ENCODE peak calls at places on chromosomes 5 and 9, in four cellular contexts. V, P, M and F are unnamed samples.

GRCh38 chr5:162289489-162289888 is 221.9 kb downstream of the GABRG2 start:
- DNase-seq in M (no peak), V (no peak), P (no peak), F (no peak)

GRCh38 chr5:285991-286557 is 14.6 kb downstream of the PDCD6 start:
- DNase-seq in V (no peak), P (no peak), M (no peak), F (no peak)

GRCh38 chr5:134547579-134547978 is 22.1 kb downstream of the JADE2 start:
- DNase-seq in M (no peak), V (no peak), P (peak; percentile 77), F (peak; percentile 91)

GRCh38 chr9:109063765-109064164 is 50.5 kb upstream of the CTNNAL1 start:
- DNase-seq in P (peak; percentile 14), V (no peak), M (no peak), F (peak; percentile 10)

GRCh38 chr5:153400931-153401330 is 89.5 kb upstream of the GRIA1 start:
- DNase-seq in V (no peak), P (peak; percentile 33), M (no peak), F (peak; percentile 70)

GRCh38 chr5:16894236-16895057 is 41.6 kb downstream of the MYO10 start:
- DNase-seq in P (peak; percentile 90), M (no peak), V (peak; percentile 19), F (peak; percentile 71)

GRCh38 chr5:137466888-137467287 is 32.2 kb downstream of the SPOCK1 start:
- DNase-seq in P (no peak), V (no peak), M (no peak), F (no peak)

GRCh38 chr9:116327702-116328440 is 174.3 kb downstream of the PAPPA start:
- DNase-seq in M (no peak), P (peak; percentile 33), V (no peak), F (peak; percentile 45)

GRCh38 chr5:176780951-176781350 is 29.4 kb upstream of the UNC5A start:
- DNase-seq in V (no peak), M (peak; percentile 24), P (no peak), F (no peak)

GRCh38 chr5:584846-585245 is 27.3 kb upstream of the CEP72 start:
- DNase-seq in M (no peak), V (no peak), P (no peak), F (no peak)

GRCh38 chr5:88290801-88291200 is 22.2 kb upstream of the TMEM161B start:
- DNase-seq in M (no peak), V (no peak), P (peak; percentile 36), F (no peak)

GRCh38 chr9:63859475-63860215 is 1425.4 kb downstream of the FOXD4L5 start:
- DNase-seq in P (peak; percentile 49), M (peak; percentile 45), V (no peak), F (no peak)

GRCh38 chr5:77208507-77209163 is 1.8 kb upstream of the PDE8B start:
- DNase-seq in M (no peak), V (no peak), P (no peak), F (no peak)

GRCh38 chr9:130311019-130311773 is 45.6 kb downstream of the HMCN2 start:
- DNase-seq in P (no peak), M (no peak), V (no peak), F (no peak)

GRCh38 chr5:76402880-76403712 is at the start of gene IQGAP2:
- DNase-seq in P (peak; percentile 55), V (peak; percentile 10), M (peak; percentile 88), F (peak; percentile 40)

GRCh38 chr5:149210968-149211495 is 60.6 kb upstream of the AFAP1L1 start:
- DNase-seq in M (no peak), V (no peak), P (no peak), F (no peak)

GRCh38 chr9:122314193-122314592 is 49.5 kb downstream of the MRRF start:
- DNase-seq in V (no peak), P (no peak), M (no peak), F (no peak)

GRCh38 chr5:153211052-153211451 is 279.4 kb upstream of the GRIA1 start:
- DNase-seq in M (no peak), V (no peak), P (no peak), F (no peak)

GRCh38 chr5:67547682-67548081 is 351.1 kb upstream of the CD180 start:
- DNase-seq in M (no peak), P (no peak), V (no peak), F (no peak)

GRCh38 chr5:11684607-11685006 is 219.6 kb downstream of the CTNND2 start:
- DNase-seq in V (no peak), M (no peak), P (no peak), F (no peak)

GRCh38 chr5:172364773-172365172 is 81.2 kb upstream of the UBTD2 start:
- DNase-seq in P (no peak), V (no peak), M (no peak), F (no peak)

GRCh38 chr5:141880961-141881801 is 3.0 kb upstream of the PCDH1 start:
- DNase-seq in M (peak; percentile 21), V (no peak), P (no peak), F (no peak)

GRCh38 chr5:93071710-93072109 is 509.3 kb downstream of the NR2F1-AS1 start:
- DNase-seq in P (no peak), M (no peak), V (no peak), F (no peak)

GRCh38 chr9:134294228-134295071 is 31.8 kb upstream of the RXRA start:
- DNase-seq in P (no peak), V (no peak), M (no peak), F (peak; percentile 81)

GRCh38 chr5:95858023-95858461 is 35.5 kb upstream of the GLRX start:
- DNase-seq in V (no peak), P (peak; percentile 92), M (no peak), F (peak; percentile 91)

GRCh38 chr9:34079181-34079580 is 30.5 kb upstream of the UBAP2 start:
- DNase-seq in V (no peak), P (peak; percentile 59), M (no peak), F (no peak)

GRCh38 chr9:33170464-33171156 is 3.5 kb upstream of the B4GALT1 start:
- DNase-seq in P (peak; percentile 46), M (peak; percentile 95), V (peak; percentile 25), F (no peak)

GRCh38 chr5:63323926-63324325 is 638.3 kb downstream of the HTR1A start:
- DNase-seq in P (no peak), V (no peak), M (no peak), F (no peak)

GRCh38 chr9:16928179-16928945 is 57.9 kb upstream of the BNC2 start:
- DNase-seq in M (no peak), V (no peak), P (peak; percentile 47), F (no peak)

GRCh38 chr5:127092690-127093089 is 19.4 kb upstream of the C5orf63 start:
- DNase-seq in M (no peak), P (peak; percentile 68), V (no peak), F (peak; percentile 53)